ENCODE peak calls at places on chromosomes 4 and X, in six cellular contexts. One of them, this sample, is unnamed.

GRCh38 chr4:122588453-122589238 is 32.2 kb downstream of the IL21 start:
- DNase-seq in neuronal stem cell: no peak
- DNase-seq in mesendoderm: no peak
- DNase-seq in H1: no peak
- DNase-seq in H9: no peak
- DNase-seq in IMR-90: peak
- DNase-seq in this sample: peak

GRCh38 chrX:39653656-39654055 is 444.1 kb downstream of the BCOR start:
- DNase-seq in mesendoderm: peak
- DNase-seq in H9: peak
- DNase-seq in neuronal stem cell: no peak
- DNase-seq in IMR-90: no peak
- DNase-seq in H1: peak
- DNase-seq in this sample: no peak

GRCh38 chrX:147920161-147920666 is 8.5 kb downstream of the FMR1 start:
- DNase-seq in H9: no peak
- DNase-seq in mesendoderm: peak
- DNase-seq in IMR-90: no peak
- DNase-seq in H1: no peak
- DNase-seq in neuronal stem cell: no peak
- DNase-seq in this sample: no peak

GRCh38 chr4:105462610-105463009 is 11.3 kb downstream of the PPA2 start:
- DNase-seq in neuronal stem cell: no peak
- DNase-seq in IMR-90: no peak
- DNase-seq in H1: no peak
- DNase-seq in H9: no peak
- DNase-seq in mesendoderm: no peak
- DNase-seq in this sample: no peak

GRCh38 chrX:110412971-110413726 is 54.5 kb downstream of the RTL9 start:
- DNase-seq in mesendoderm: peak
- DNase-seq in neuronal stem cell: peak
- DNase-seq in H1: no peak
- DNase-seq in H9: peak
- DNase-seq in IMR-90: peak
- DNase-seq in this sample: peak

GRCh38 chrX:12564221-12564620 is 227.0 kb upstream of the PRPS2 start:
- DNase-seq in mesendoderm: no peak
- DNase-seq in H9: no peak
- DNase-seq in neuronal stem cell: no peak
- DNase-seq in IMR-90: no peak
- DNase-seq in H1: no peak
- DNase-seq in this sample: no peak

GRCh38 chrX:50431623-50432022 is 39.0 kb downstream of the DGKK start:
- DNase-seq in H1: no peak
- DNase-seq in neuronal stem cell: no peak
- DNase-seq in IMR-90: no peak
- DNase-seq in mesendoderm: no peak
- DNase-seq in H9: no peak
- DNase-seq in this sample: no peak

GRCh38 chrX:129768586-129769466 is 10.9 kb upstream of the SASH3 start:
- DNase-seq in IMR-90: no peak
- DNase-seq in neuronal stem cell: no peak
- DNase-seq in H9: no peak
- DNase-seq in H1: no peak
- DNase-seq in mesendoderm: no peak
- DNase-seq in this sample: no peak

GRCh38 chrX:132718411-132718810 is 229.6 kb upstream of the MBNL3 start:
- DNase-seq in neuronal stem cell: no peak
- DNase-seq in IMR-90: no peak
- DNase-seq in H1: no peak
- DNase-seq in H9: no peak
- DNase-seq in mesendoderm: no peak
- DNase-seq in this sample: no peak

GRCh38 chr4:88771883-88772450 is 74.3 kb upstream of the NAP1L5 start:
- DNase-seq in IMR-90: no peak
- DNase-seq in mesendoderm: no peak
- DNase-seq in neuronal stem cell: no peak
- DNase-seq in H9: no peak
- DNase-seq in H1: no peak
- DNase-seq in this sample: no peak

GRCh38 chr4:102566426-102566825 is 65.3 kb downstream of the NFKB1 start:
- DNase-seq in neuronal stem cell: no peak
- DNase-seq in H9: no peak
- DNase-seq in H1: no peak
- DNase-seq in IMR-90: no peak
- DNase-seq in mesendoderm: no peak
- DNase-seq in this sample: no peak

GRCh38 chr4:81211956-81212355 is 3.1 kb downstream of the PRKG2 start:
- DNase-seq in H9: no peak
- DNase-seq in mesendoderm: no peak
- DNase-seq in neuronal stem cell: no peak
- DNase-seq in IMR-90: no peak
- DNase-seq in H1: no peak
- DNase-seq in this sample: no peak

GRCh38 chr4:122775987-122776836 is 43.7 kb downstream of the BBS12 start:
- DNase-seq in IMR-90: no peak
- DNase-seq in H9: peak
- DNase-seq in neuronal stem cell: no peak
- DNase-seq in mesendoderm: no peak
- DNase-seq in H1: no peak
- DNase-seq in this sample: no peak

GRCh38 chr4:138158746-138159297 is 83.3 kb downstream of the SLC7A11 start:
- DNase-seq in IMR-90: peak
- DNase-seq in neuronal stem cell: no peak
- DNase-seq in mesendoderm: peak
- DNase-seq in H9: no peak
- DNase-seq in H1: no peak
- DNase-seq in this sample: peak

DNA sequence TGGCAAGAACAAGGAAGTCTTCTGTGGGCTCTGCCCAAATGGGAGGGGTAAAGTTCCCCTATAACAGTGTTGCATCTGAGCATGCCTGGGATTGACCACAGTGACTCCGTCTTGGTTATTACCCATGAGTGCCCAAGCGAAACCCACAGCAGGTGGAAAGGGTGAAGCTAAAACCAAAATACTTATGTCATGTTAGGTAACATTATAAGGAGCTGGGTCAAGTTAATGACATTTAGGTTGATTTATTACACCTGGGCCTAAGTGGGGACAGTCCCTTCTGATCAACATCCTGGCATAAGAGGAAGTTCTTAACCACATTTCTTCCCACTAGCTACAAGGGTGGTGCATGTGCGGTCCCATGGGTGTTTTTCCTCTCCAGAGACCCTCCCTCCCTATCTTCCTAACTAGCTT is 1.3 kb upstream of the ZNF732 start:
- DNase-seq in mesendoderm: no peak
- DNase-seq in H1: no peak
- DNase-seq in H9: no peak
- DNase-seq in IMR-90: no peak
- DNase-seq in neuronal stem cell: no peak
- DNase-seq in this sample: no peak
- H3K4me2 ChIP-seq in mesendoderm: no peak
- H3K4me2 ChIP-seq in H1: no peak
- H3K4me2 ChIP-seq in H9: no peak
- H3K4me2 ChIP-seq in IMR-90: no peak
- H3K4me2 ChIP-seq in neuronal stem cell: no peak
- H3K4me2 ChIP-seq in this sample: no peak

GRCh38 chr4:54575919-54576318 is 81.8 kb upstream of the KIT start:
- DNase-seq in H1: no peak
- DNase-seq in mesendoderm: peak
- DNase-seq in IMR-90: no peak
- DNase-seq in H9: no peak
- DNase-seq in neuronal stem cell: no peak
- DNase-seq in this sample: no peak

GRCh38 chr4:54570822-54571221 is 86.9 kb upstream of the KIT start:
- DNase-seq in H9: no peak
- DNase-seq in IMR-90: no peak
- DNase-seq in neuronal stem cell: no peak
- DNase-seq in mesendoderm: no peak
- DNase-seq in H1: no peak
- DNase-seq in this sample: no peak

GRCh38 chr4:54571293-54571723 is 86.4 kb upstream of the KIT start:
- DNase-seq in H9: no peak
- DNase-seq in mesendoderm: no peak
- DNase-seq in H1: no peak
- DNase-seq in neuronal stem cell: no peak
- DNase-seq in IMR-90: no peak
- DNase-seq in this sample: peak

GRCh38 chr4:54568184-54568583 is 89.6 kb upstream of the KIT start:
- DNase-seq in H1: no peak
- DNase-seq in neuronal stem cell: no peak
- DNase-seq in IMR-90: peak
- DNase-seq in H9: no peak
- DNase-seq in mesendoderm: no peak
- DNase-seq in this sample: peak

DNA sequence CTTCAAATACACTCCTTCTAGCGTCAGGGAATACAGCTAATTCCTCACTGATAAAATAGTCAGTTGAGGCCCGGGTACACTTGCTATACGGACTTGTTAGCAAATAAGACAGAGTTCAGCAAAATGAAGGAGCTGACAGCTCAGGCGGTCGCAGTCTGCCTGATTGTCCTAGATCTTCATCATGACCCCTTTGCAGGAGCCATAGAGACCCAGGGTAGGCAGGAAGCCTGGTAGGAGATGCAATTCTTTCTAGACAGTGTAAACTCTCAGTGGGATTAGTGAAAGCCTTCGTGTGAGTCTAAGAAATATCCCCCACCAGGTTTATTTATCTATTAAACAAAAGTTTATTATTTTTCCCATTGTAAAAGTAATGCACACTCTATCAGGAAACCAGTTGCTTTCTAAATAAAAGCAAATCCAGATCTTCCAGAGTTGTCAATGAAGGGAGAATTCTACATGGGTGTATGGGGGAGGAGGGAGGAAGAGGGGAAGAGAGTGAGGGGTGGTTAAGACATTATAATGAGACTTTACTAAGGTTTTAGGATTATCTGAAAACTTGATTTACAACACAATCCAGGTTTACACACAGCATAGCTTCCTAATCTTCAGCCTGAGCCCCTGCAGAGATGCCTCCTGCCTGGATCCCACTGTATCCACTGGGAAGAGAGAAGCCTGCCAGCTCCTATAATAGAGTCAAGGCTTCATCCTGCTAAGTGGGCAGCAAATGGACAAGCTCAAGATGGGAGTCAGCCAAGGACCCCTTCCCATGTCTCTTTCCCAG is 85.8 kb upstream of the KIT start:
- DNase-seq in IMR-90: no peak
- DNase-seq in H9: no peak
- DNase-seq in mesendoderm: peak
- DNase-seq in H1: no peak
- DNase-seq in neuronal stem cell: no peak
- DNase-seq in this sample: no peak
- H2BK15ac ChIP-seq in IMR-90: no peak
- H2BK15ac ChIP-seq in H9: no peak
- H2BK15ac ChIP-seq in mesendoderm: no peak
- H2BK15ac ChIP-seq in H1: no peak
- H2BK15ac ChIP-seq in neuronal stem cell: no peak
- H2BK15ac ChIP-seq in this sample: no peak

DNA sequence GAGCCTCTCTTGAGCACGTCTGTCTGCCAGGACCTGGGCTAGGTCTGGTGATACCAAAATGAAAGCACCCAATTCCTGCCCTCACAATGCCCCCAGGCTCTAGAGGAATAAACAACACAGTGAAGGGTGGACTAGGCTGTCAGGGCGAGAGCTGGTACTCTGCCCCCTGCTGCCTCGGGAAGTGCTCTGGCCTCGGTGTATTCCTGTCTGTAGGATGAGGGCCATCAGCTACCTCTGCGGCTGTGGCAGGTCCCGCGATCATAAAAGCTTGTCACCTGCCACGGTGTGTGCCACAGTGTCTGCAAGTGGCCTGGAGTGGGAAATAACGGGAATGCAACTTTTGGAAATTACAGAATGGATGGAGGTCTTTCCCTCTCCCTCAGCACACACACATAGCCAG is 159.3 kb upstream of the PSAPL1 start:
- DNase-seq in IMR-90: no peak
- DNase-seq in H9: no peak
- DNase-seq in mesendoderm: peak
- DNase-seq in neuronal stem cell: no peak
- DNase-seq in H1: no peak
- DNase-seq in this sample: no peak
- H3K4me2 ChIP-seq in IMR-90: no peak
- H3K4me2 ChIP-seq in H9: no peak
- H3K4me2 ChIP-seq in mesendoderm: no peak
- H3K4me2 ChIP-seq in neuronal stem cell: no peak
- H3K4me2 ChIP-seq in H1: no peak
- H3K4me2 ChIP-seq in this sample: no peak

GRCh38 chr4:72568959-72569718 is at the start of gene ADAMTS3:
- DNase-seq in H9: peak
- DNase-seq in IMR-90: peak
- DNase-seq in mesendoderm: peak
- DNase-seq in H1: peak
- DNase-seq in neuronal stem cell: peak
- DNase-seq in this sample: peak

GRCh38 chr4:72567036-72567435 is 2.0 kb downstream of the ADAMTS3 start:
- DNase-seq in mesendoderm: no peak
- DNase-seq in neuronal stem cell: no peak
- DNase-seq in IMR-90: no peak
- DNase-seq in H9: no peak
- DNase-seq in H1: no peak
- DNase-seq in this sample: no peak

GRCh38 chr4:72566573-72566972 is 2.4 kb downstream of the ADAMTS3 start:
- DNase-seq in neuronal stem cell: no peak
- DNase-seq in mesendoderm: no peak
- DNase-seq in H1: no peak
- DNase-seq in H9: no peak
- DNase-seq in IMR-90: no peak
- DNase-seq in this sample: no peak

GRCh38 chr4:72569719-72570235 is 756 bp upstream of the ADAMTS3 start:
- DNase-seq in neuronal stem cell: no peak
- DNase-seq in H1: no peak
- DNase-seq in IMR-90: peak
- DNase-seq in H9: no peak
- DNase-seq in mesendoderm: no peak
- DNase-seq in this sample: peak

DNA sequence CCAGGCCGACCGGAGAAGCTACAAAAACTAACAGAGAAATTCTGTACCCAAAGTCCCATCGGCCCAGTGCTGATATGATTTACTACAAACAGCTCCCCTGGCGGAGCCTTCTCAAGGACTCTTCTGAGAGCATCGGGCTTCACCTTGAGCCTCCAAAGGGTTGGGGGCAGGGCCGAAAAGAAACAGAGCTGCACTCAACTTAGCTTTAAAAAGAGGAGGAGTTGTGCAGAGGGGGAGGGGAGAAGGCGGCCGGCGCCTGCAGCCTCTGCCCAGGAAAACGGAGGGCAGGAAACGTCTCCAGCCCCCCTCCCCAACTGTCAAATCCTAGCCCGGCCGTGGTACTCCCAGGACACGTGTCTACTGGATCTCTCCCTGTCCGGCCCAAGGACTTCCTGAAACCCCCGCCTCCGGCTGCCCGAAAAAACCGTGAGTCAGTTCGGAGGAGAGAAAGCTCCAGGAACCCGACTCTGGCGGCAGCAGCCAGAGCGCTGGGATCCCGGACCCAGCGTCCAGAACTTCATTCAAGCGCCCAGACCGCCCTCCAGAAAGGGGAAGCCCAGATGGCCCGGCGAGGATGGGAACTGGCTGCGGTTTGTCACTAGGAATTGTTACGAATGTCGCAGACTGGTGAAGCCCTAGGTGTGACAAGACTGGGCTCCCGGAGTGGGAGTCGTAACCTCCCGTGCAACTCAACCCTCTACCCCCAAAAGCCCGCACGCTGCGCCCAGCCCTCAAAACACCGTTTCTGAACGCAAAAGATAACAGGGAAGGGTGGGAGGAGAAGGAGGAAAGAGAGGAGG is 1.0 kb downstream of the ADAMTS3 start:
- DNase-seq in neuronal stem cell: peak
- DNase-seq in IMR-90: peak
- DNase-seq in H9: peak
- DNase-seq in H1: peak
- DNase-seq in mesendoderm: peak
- DNase-seq in this sample: peak
- H2BK15ac ChIP-seq in neuronal stem cell: peak
- H2BK15ac ChIP-seq in IMR-90: no peak
- H2BK15ac ChIP-seq in H9: no peak
- H2BK15ac ChIP-seq in H1: no peak
- H2BK15ac ChIP-seq in mesendoderm: no peak
- H2BK15ac ChIP-seq in this sample: peak